ENCODE peak calls at places on chromosomes 13 and 19, in ten cellular contexts. U, H, L, I, W, M, K, D, P and J are unnamed samples.
A peak's percentile ranks its signal among the peaks of the same experiment; 100 is the strongest.

GRCh38 chr13:95704510-95704909 is 27.6 kb downstream of the DNAJC3 start:
- DNase-seq in L (peak; percentile 17), H (no peak), M (peak; percentile 23), U (no peak), P (no peak), I (no peak), W (no peak), D (no peak), K (no peak), J (no peak)

GRCh38 chr13:101098873-101099272 is 317.4 kb downstream of the NALCN start:
- DNase-seq in I (no peak), P (no peak), D (no peak), W (no peak), K (no peak), H (no peak), U (no peak), L (no peak), M (no peak), J (no peak)

GRCh38 chr19:29271341-29271740 is 58.4 kb upstream of the UQCRFS1 start:
- DNase-seq in D (no peak), U (no peak), K (no peak), L (no peak), P (no peak), H (no peak), W (no peak), I (no peak), M (no peak), J (no peak)

GRCh38 chr13:91347996-91348905 is 764 bp downstream of the MIR17HG start:
- DNase-seq in M (no peak), P (peak; percentile 78), I (peak; percentile 86), K (peak; percentile 56), W (peak; percentile 57), L (peak; percentile 71), D (peak; percentile 72), H (peak; percentile 19), U (peak; percentile 49), J (peak; percentile 25)

GRCh38 chr19:55676889-55677505 is 2.0 kb downstream of the EPN1 start:
- DNase-seq in L (no peak), H (no peak), K (no peak), P (no peak), M (no peak), D (no peak), W (no peak), I (no peak), U (no peak), J (no peak)

GRCh38 chr13:78102121-78102677 is 183.6 kb upstream of the EDNRB start:
- DNase-seq in M (peak; percentile 92), D (no peak), W (no peak), K (no peak), U (no peak), L (peak; percentile 74), H (no peak), I (no peak), P (no peak), J (no peak)

GRCh38 chr19:32047788-32048187 is 297.6 kb upstream of the ZNF507 start:
- DNase-seq in M (no peak), U (no peak), D (no peak), L (no peak), H (no peak), K (no peak), I (no peak), P (no peak), W (no peak), J (no peak)

GRCh38 chr13:51241720-51242119 is 19.5 kb downstream of the FAM124A start:
- DNase-seq in H (no peak), I (no peak), L (peak; percentile 23), W (no peak), M (peak; percentile 95), D (no peak), K (no peak), U (no peak), P (no peak), J (no peak)

DNA sequence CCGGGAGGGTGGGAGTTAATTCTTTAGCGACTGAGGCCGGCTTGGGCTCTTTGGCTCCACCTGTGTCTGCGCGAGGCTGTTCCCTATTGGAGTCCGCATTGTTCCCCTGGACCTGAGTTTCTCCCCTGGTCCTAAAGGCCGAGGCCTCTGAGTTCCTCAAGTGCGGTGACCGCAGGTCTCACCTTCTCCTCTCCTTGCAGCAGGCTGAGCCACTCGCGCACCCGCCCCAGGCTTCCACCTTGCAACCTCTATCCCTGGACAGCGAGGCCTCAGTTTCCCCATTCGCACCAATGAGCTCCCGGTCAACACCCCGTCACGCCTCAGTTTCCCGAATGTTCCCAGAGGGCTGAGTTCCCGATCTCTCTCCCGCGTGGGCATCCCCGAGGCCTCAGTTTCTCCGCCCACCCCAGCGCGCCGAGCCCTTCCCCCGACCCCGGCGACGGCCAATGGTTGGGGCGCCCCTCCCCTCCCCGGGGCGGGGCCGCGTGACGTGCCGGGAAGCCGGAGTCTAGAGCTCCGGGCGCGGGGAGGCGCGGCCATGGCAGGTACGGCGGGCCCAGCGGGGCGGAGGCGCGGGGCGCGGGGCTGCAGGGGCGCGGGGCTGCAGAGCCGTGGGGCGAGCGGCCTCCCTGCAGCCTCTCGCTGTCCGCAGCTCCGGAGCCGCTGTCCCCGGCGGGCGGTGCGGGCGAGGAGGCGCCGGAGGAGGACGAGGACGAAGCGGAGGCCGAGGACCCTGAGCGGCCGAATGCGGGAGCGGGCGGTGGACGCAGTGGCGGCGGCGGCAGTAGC is at the start of gene MPND:
- DNase-seq in K (peak; percentile 94), H (peak; percentile 89), D (peak; percentile 96), L (peak; percentile 93), W (peak; percentile 94), U (peak; percentile 94), P (peak; percentile 96), M (peak; percentile 64), I (peak; percentile 93), J (peak; percentile 84)
- TF ChIP-seq CTCF in K (peak; percentile 51), H (no peak), D (peak; percentile 46), L (peak; percentile 19), W (peak; percentile 47), U (no peak), P (peak; percentile 25), M (peak; percentile 28), I (no peak), J (no peak)

GRCh38 chr19:39472746-39473442 is 7.7 kb upstream of the TIMM50 start:
- DNase-seq in W (no peak), U (no peak), L (no peak), I (no peak), K (no peak), M (no peak), P (no peak), H (no peak), D (no peak), J (no peak)

GRCh38 chr19:39471756-39472536 is 8.7 kb upstream of the TIMM50 start:
- DNase-seq in U (no peak), W (no peak), H (no peak), I (no peak), D (no peak), M (no peak), K (peak; percentile 25), L (no peak), P (no peak), J (no peak)

GRCh38 chr19:39473443-39473960 is 7.1 kb upstream of the TIMM50 start:
- DNase-seq in W (no peak), H (no peak), P (no peak), K (no peak), M (no peak), I (no peak), D (no peak), U (no peak), L (no peak), J (no peak)

GRCh38 chr19:39475748-39476147 is 4.9 kb upstream of the TIMM50 start:
- DNase-seq in D (no peak), P (no peak), U (no peak), I (no peak), M (no peak), W (no peak), L (no peak), K (no peak), H (no peak), J (no peak)

DNA sequence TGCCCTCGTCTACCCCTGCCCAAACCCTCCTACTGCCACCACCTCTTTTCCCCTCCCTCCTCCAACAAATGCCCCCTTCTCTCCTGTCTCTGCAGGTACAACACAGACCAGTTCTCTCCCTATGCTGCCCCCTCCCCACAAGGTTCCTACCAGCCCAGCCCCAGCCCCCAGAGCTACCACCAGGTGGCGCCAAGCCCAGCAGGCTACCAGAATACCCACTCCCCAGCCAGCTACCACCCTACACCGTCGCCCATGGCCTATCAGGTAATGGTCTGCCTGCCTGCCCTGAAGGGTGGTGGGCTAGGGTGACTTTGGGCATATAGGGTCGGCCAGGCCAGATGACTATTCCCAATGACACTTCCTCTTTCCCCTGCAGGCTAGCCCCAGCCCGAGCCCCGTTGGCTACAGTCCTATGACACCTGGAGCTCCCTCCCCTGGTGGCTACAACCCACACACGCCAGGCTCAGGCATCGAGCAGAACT is 6.5 kb upstream of the TIMM50 start:
- DNase-seq in K (peak; percentile 78), L (peak; percentile 55), D (peak; percentile 72), U (peak; percentile 88), H (peak; percentile 90), I (peak; percentile 81), P (peak; percentile 74), M (peak; percentile 31), W (peak; percentile 59), J (peak; percentile 62)
- TF ChIP-seq CTCF in K (peak; percentile 90), L (peak; percentile 88), D (peak; percentile 66), U (peak; percentile 72), H (peak; percentile 93), I (peak; percentile 74), P (peak; percentile 82), M (peak; percentile 66), W (peak; percentile 82), J (peak; percentile 17)

DNA sequence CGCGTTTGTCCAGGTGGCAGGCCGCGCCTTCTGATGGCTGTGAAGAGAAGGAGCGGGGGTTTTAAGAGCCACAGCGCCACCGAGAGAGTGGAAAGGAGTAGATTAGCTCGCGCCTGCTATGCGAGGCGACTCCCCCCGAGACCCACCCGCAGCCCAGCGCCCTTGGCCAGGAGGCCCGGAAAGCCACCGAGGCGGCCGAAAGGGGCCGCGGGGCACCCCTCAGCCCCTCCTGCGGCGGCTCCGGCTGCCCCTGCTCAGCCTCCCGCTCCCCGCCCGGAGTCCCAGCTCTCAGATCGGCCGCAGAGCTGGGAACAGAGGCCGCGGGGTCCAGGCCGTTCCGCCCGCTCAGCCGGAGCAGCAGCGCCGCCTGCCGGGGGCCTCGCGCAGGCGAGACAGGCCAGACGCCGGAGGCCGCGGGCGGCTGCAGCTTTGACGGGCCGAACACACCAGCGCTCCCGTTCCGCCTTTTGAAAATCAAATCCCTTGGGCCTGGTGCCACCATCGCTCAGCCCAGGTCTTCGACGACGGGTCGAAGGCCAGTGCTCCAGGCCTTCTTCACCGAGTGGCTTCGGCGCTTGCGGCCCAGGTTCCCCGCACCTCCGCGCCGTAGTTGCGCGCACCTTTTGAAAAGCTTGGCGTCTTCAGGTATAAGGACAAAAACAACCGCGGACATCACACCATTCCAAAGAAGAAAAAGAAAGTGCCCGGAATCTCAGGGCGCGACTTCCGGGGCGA is 15.3 kb downstream of the CDX2 start:
- DNase-seq in D (peak; percentile 86), L (peak; percentile 86), K (peak; percentile 78), I (peak; percentile 84), W (peak; percentile 71), M (peak; percentile 57), U (peak; percentile 99), P (peak; percentile 93), H (peak; percentile 91), J (no peak)
- TF ChIP-seq CTCF in D (peak; percentile 87), L (peak; percentile 76), K (peak; percentile 86), I (peak; percentile 86), W (peak; percentile 53), M (no peak), U (peak; percentile 97), P (peak; percentile 84), H (peak; percentile 90), J (peak; percentile 73)

GRCh38 chr19:16376649-16377048 is 52.0 kb downstream of the KLF2 start:
- DNase-seq in D (no peak), H (peak; percentile 76), K (peak; percentile 43), U (peak; percentile 67), P (no peak), W (no peak), L (no peak), I (peak; percentile 48), M (no peak), J (no peak)
- TF ChIP-seq CTCF in D (peak; percentile 39), H (peak; percentile 42), K (peak; percentile 68), U (peak; percentile 42), P (no peak), W (no peak), L (peak; percentile 29), I (peak; percentile 52), M (no peak), J (no peak)